ENCODE peak calls at places on chromosomes 2 and 18, in four cellular contexts. D is amniotic stem cell; K is NCI-H774; P is activated T-helper 1 cell treated with anti-CD3 and anti-CD28 coated beads, Interleukin-12 subunit alpha, Interleukin-12 subunit beta, Interleukin-2, Interleukin-4 antibody, amounts not matched to agents 30 ng/mL and 10 ng/mL and 1 ng/mL, durations not matched to agents 14 hours and 24 hours and 36 hours. M is an unnamed sample.

GRCh38 chr2:72003796-72004195 is 143.9 kb downstream of the CYP26B1 start:
- DNase-seq in K (no peak), P (no peak), D (no peak), M (no peak)

GRCh38 chr2:217773539-217773938 is 229.3 kb downstream of the TNS1 start:
- DNase-seq in P (no peak), K (no peak), D (no peak), M (no peak)

GRCh38 chr2:71780162-71780561 is 326.8 kb downstream of the DYSF start:
- DNase-seq in D (no peak), K (no peak), P (no peak), M (no peak)

GRCh38 chr18:37869051-37869450 is 303.5 kb upstream of the CELF4 start:
- DNase-seq in P (no peak), D (no peak), K (no peak), M (no peak)

GRCh38 chr2:61011649-61012048 is 5.9 kb upstream of the PEX13 start:
- DNase-seq in P (no peak), D (no peak), K (no peak), M (no peak)

GRCh38 chr18:33821503-33821902 is 243.5 kb downstream of the ASXL3 start:
- DNase-seq in K (peak), D (peak), P (no peak), M (no peak)

GRCh38 chr2:27967076-27967475 is 76.5 kb downstream of the BABAM2 start:
- DNase-seq in P (no peak), K (no peak), D (no peak), M (no peak)

GRCh38 chr2:120702061-120702460 is 33.6 kb upstream of the GLI2 start:
- DNase-seq in K (no peak), P (no peak), D (no peak), M (no peak)

GRCh38 chr2:177148477-177149154 is 64.0 kb upstream of the HNRNPA3 start:
- DNase-seq in D (peak), P (peak), K (peak), M (peak)

GRCh38 chr18:26978812-26979341 is 113.4 kb upstream of the AQP4 start:
- DNase-seq in K (no peak), P (no peak), D (no peak), M (no peak)

GRCh38 chr2:207330912-207331311 is 165.2 kb upstream of the KLF7 start:
- DNase-seq in D (peak), K (no peak), P (peak), M (no peak)

GRCh38 chr2:1071650-1072049 is 121.0 kb downstream of the SNTG2 start:
- DNase-seq in P (no peak), K (no peak), D (no peak), M (no peak)

GRCh38 chr18:23719634-23720201 is 30.5 kb downstream of the LAMA3 start:
- DNase-seq in P (no peak), K (no peak), D (peak), M (no peak)

GRCh38 chr2:169091761-169092523 is 22.6 kb downstream of the DHRS9 start:
- DNase-seq in K (no peak), P (no peak), D (no peak), M (no peak)

GRCh38 chr2:207463433-207463832 is 66.3 kb upstream of the CREB1 start:
- DNase-seq in P (no peak), K (no peak), D (no peak), M (no peak)

GRCh38 chr18:33115917-33116316 is 324.6 kb downstream of the CCDC178 start:
- DNase-seq in P (no peak), D (no peak), K (no peak), M (no peak)

GRCh38 chr2:232541961-232542714 is 2.6 kb downstream of the CHRNG start:
- DNase-seq in P (no peak), K (no peak), D (no peak), M (no peak)

GRCh38 chr2:67514515-67514914 is 117.4 kb downstream of the ETAA1 start:
- DNase-seq in K (no peak), P (no peak), D (no peak), M (no peak)

GRCh38 chr2:64402876-64403275 is 51.1 kb upstream of the LGALSL start:
- DNase-seq in K (no peak), P (no peak), D (no peak), M (no peak)

GRCh38 chr18:75472906-75473305 is 45.4 kb upstream of the SMIM21 start:
- DNase-seq in K (no peak), P (no peak), D (no peak), M (no peak)

GRCh38 chr2:119431976-119432881 is 575 bp downstream of the TMEM37 start:
- DNase-seq in P (no peak), K (no peak), D (no peak), M (no peak)

GRCh38 chr2:183533021-183533420 is 408.8 kb downstream of the NUP35 start:
- DNase-seq in D (no peak), K (no peak), P (no peak), M (no peak)

GRCh38 chr2:204871246-204871953 is 326.1 kb downstream of the PARD3B start:
- DNase-seq in K (peak), D (peak), P (no peak), M (no peak)

GRCh38 chr2:213251618-213252017 is 32.6 kb upstream of the SPAG16 start:
- DNase-seq in P (no peak), K (peak), D (peak), M (no peak)

GRCh38 chr18:6891788-6892187 is 162.3 kb downstream of the ARHGAP28 start:
- DNase-seq in K (no peak), P (no peak), D (no peak), M (no peak)

GRCh38 chr2:197212344-197213262 is 98.0 kb downstream of the ANKRD44 start:
- DNase-seq in P (no peak), D (no peak), K (no peak), M (no peak)

GRCh38 chr2:216287251-216287650 is 85.0 kb downstream of the MARCHF4 start:
- DNase-seq in D (no peak), P (no peak), K (no peak), M (no peak)

GRCh38 chr2:58063641-58064040 is 17.0 kb downstream of the VRK2 start:
- DNase-seq in D (no peak), K (no peak), P (no peak), M (no peak)

GRCh38 chr2:151261977-151262291 is 271 bp upstream of the RBM43 start:
- DNase-seq in D (no peak), K (no peak), P (no peak), M (no peak)

GRCh38 chr2:69122271-69122670 is 109.3 kb downstream of the ANTXR1 start:
- DNase-seq in D (peak), P (no peak), K (no peak), M (no peak)

GRCh38 chr2:146931109-146931508 is 913.7 kb upstream of the ACVR2A start:
- DNase-seq in P (no peak), K (no peak), D (no peak), M (no peak)